ENCODE peak calls at places on chromosome 7, in nine cellular contexts. O is SK-N-SH; Q is WTC11; R is activated naive CD8-positive, alpha-beta T cell treated with anti-CD3 and anti-CD28 coated beads, Interleukin-2, amount 50 U/mL, for 16 hours; H is cardiac muscle cell; N is GM04504; W is effector memory CD4-positive, alpha-beta T cell; X is stimulated activated CD4-positive, alpha-beta T cell treated with anti-CD3 and anti-CD28 coated beads, Interleukin-1b, Interleukin-23, amount 100 ng/mL, for 48 hours; S is Karpas-422. V is an unnamed sample.

GRCh38 chr7:112202819-112203218 is 3.4 kb downstream of the DOCK4 start:
- DNase-seq in O (peak), Q (no peak), R (no peak), H (peak), N (no peak), W (no peak), X (peak), S (peak), V (no peak)

GRCh38 chr7:151013728-151014497 is 10.4 kb downstream of the ATG9B start:
- DNase-seq in O (peak), Q (peak), R (peak), H (peak), N (peak), W (peak), X (peak), S (peak), V (peak)

GRCh38 chr7:40833541-40834234 is 698.9 kb downstream of the SUGCT start:
- DNase-seq in O (no peak), Q (no peak), R (no peak), H (peak), N (no peak), W (no peak), X (no peak), S (peak), V (no peak)

GRCh38 chr7:157013602-157014549 is 3.4 kb upstream of the MNX1 start:
- DNase-seq in O (peak), Q (peak), R (no peak), H (no peak), N (no peak), W (no peak), X (no peak), S (no peak), V (no peak)

GRCh38 chr7:23247101-23247601 is 576 bp downstream of the GPNMB start:
- DNase-seq in O (no peak), Q (no peak), R (no peak), H (peak), N (no peak), W (no peak), X (no peak), S (no peak), V (no peak)

GRCh38 chr7:618539-619355 is 99.1 kb upstream of the PDGFA start:
- DNase-seq in O (no peak), Q (no peak), R (no peak), H (no peak), N (no peak), W (peak), X (peak), S (no peak), V (no peak)

GRCh38 chr7:120273476-120273975 is 551 bp downstream of the KCND2 start:
- DNase-seq in O (peak), Q (peak), R (no peak), H (peak), N (no peak), W (no peak), X (no peak), S (no peak), V (peak)

GRCh38 chr7:70788276-70788675 is 343.7 kb upstream of the GALNT17 start:
- DNase-seq in O (peak), Q (no peak), R (no peak), H (no peak), N (no peak), W (peak), X (peak), S (no peak), V (no peak)

GRCh38 chr7:143458263-143458662 is 15.0 kb downstream of the TAS2R60 start:
- DNase-seq in O (no peak), Q (no peak), R (no peak), H (no peak), N (peak), W (no peak), X (no peak), S (no peak), V (no peak)

GRCh38 chr7:110119883-110120581 is 970.9 kb upstream of the LRRN3 start:
- DNase-seq in O (no peak), Q (no peak), R (no peak), H (no peak), N (no peak), W (no peak), X (no peak), S (no peak), V (no peak)

GRCh38 chr7:128022631-128023532 is 8.4 kb downstream of the LRRC4 start:
- DNase-seq in O (peak), Q (no peak), R (no peak), H (peak), N (peak), W (no peak), X (no peak), S (no peak), V (no peak)

GRCh38 chr7:132854238-132854637 is 227.7 kb downstream of the CHCHD3 start:
- DNase-seq in O (no peak), Q (no peak), R (no peak), H (no peak), N (no peak), W (no peak), X (no peak), S (no peak), V (no peak)

GRCh38 chr7:36409180-36409579 is 19.5 kb downstream of the ANLN start:
- DNase-seq in O (no peak), Q (no peak), R (no peak), H (no peak), N (no peak), W (no peak), X (no peak), S (no peak), V (no peak)

GRCh38 chr7:142787034-142787768 is 16.4 kb downstream of the PRSS2 start:
- DNase-seq in O (no peak), Q (no peak), R (no peak), H (no peak), N (no peak), W (no peak), X (no peak), S (no peak), V (no peak)

GRCh38 chr7:107396081-107396480 is 73.8 kb upstream of the GPR22 start:
- DNase-seq in O (no peak), Q (no peak), R (no peak), H (no peak), N (no peak), W (no peak), X (no peak), S (no peak), V (no peak)

GRCh38 chr7:97026705-97027426 is 2.2 kb upstream of the DLX5 start:
- DNase-seq in O (no peak), Q (no peak), R (no peak), H (no peak), N (no peak), W (no peak), X (no peak), S (no peak), V (peak)

GRCh38 chr7:91047636-91048035 is 216.6 kb upstream of the FZD1 start:
- DNase-seq in O (no peak), Q (no peak), R (no peak), H (no peak), N (no peak), W (no peak), X (no peak), S (no peak), V (no peak)

V was measured in neuronal stem cell.